ENCODE peak calls at places on chromosomes 16 and 17, in eight cellular contexts. A is activated T-cell treated with anti-CD3 and anti-CD28 coated beads for 1 hour; O is AG10803; F is stimulated activated CD8-positive, alpha-beta memory T cell treated with anti-CD3 and anti-CD28 coated beads, Interleukin-2, amount 100 ng/mL, for 48 hours; G is mucosa of descending colon; I is EL; E is thoracic aorta; Z is amniotic epithelial cell. C is an unnamed sample.

GRCh38 chr16:29857133-29857760 is 5.8 kb downstream of the CDIPT start:
- DNase-seq in F (no peak), G (no peak), I (peak), E (no peak), O (peak), A (no peak), Z (peak), C (no peak)

GRCh38 chr17:62869885-62870580 is 61.9 kb upstream of the MARCHF10 start:
- DNase-seq in I (peak), O (peak), G (no peak), E (no peak), A (no peak), F (no peak), Z (peak), C (no peak)

GRCh38 chr16:66678314-66678713 is 18.2 kb downstream of the CMTM4 start:
- DNase-seq in Z (no peak), I (no peak), F (no peak), G (no peak), E (no peak), A (no peak), O (peak), C (no peak)

GRCh38 chr17:45428954-45429337 is 3.7 kb downstream of the ARHGAP27 start:
- DNase-seq in O (no peak), A (no peak), I (no peak), F (no peak), G (peak), Z (no peak), E (no peak), C (no peak)

GRCh38 chr17:13981881-13982280 is 87.4 kb upstream of the COX10 start:
- DNase-seq in E (no peak), O (no peak), I (no peak), G (no peak), F (no peak), Z (peak), A (no peak), C (no peak)

GRCh38 chr17:62984801-62985200 is 18.8 kb downstream of the TANC2 start:
- DNase-seq in F (no peak), A (no peak), E (no peak), G (no peak), I (no peak), Z (peak), O (no peak), C (no peak)

GRCh38 chr16:30982548-30983288 is 2.3 kb upstream of the HSD3B7 start:
- DNase-seq in A (no peak), O (peak), E (no peak), I (no peak), F (no peak), Z (no peak), G (no peak), C (no peak)

GRCh38 chr17:8732406-8733065 is 12.1 kb downstream of the CCDC42 start:
- DNase-seq in F (no peak), G (no peak), Z (peak), E (no peak), I (no peak), A (no peak), O (peak), C (no peak)

GRCh38 chr16:14286381-14287230 is 215.5 kb downstream of the MRTFB start:
- DNase-seq in I (no peak), A (no peak), E (no peak), O (no peak), F (no peak), Z (no peak), G (peak), C (peak)

GRCh38 chr17:2901582-2901981 is 105.3 kb downstream of the RAP1GAP2 start:
- DNase-seq in O (no peak), G (no peak), I (no peak), Z (no peak), F (no peak), E (no peak), A (no peak), C (no peak)

GRCh38 chr16:48446534-48446920 is 61.3 kb upstream of the SIAH1 start:
- DNase-seq in G (no peak), E (no peak), O (no peak), A (no peak), Z (no peak), F (no peak), I (no peak), C (no peak)

GRCh38 chr16:24652803-24653202 is 76.6 kb upstream of the TNRC6A start:
- DNase-seq in E (no peak), O (no peak), F (no peak), G (no peak), I (no peak), A (no peak), Z (no peak), C (no peak)